ENCODE peak calls at places on chromosomes 1 and 21, in four cellular contexts. One of them, this sample, is unnamed.

GRCh38 chr21:43209575-43210453 is 41.0 kb downstream of the CRYAA start:
- DNase-seq in breast epithelium: peak; percentile 19
- DNase-seq in adrenal gland: peak; percentile 97
- DNase-seq in hepatocyte: peak; percentile 82
- DNase-seq in this sample: no peak

GRCh38 chr1:161390559-161390858 is 22.8 kb upstream of the CFAP126 start:
- DNase-seq in breast epithelium: no peak
- DNase-seq in adrenal gland: no peak
- DNase-seq in hepatocyte: no peak
- DNase-seq in this sample: no peak

GRCh38 chr1:197868751-197869501 is 33.5 kb upstream of the C1orf53 start:
- DNase-seq in breast epithelium: no peak
- DNase-seq in adrenal gland: peak; percentile 60
- DNase-seq in hepatocyte: peak; percentile 49
- DNase-seq in this sample: no peak

GRCh38 chr1:3501856-3502665 is 47.6 kb downstream of the ARHGEF16 start:
- DNase-seq in breast epithelium: peak; percentile 73
- DNase-seq in adrenal gland: peak; percentile 32
- DNase-seq in hepatocyte: peak; percentile 80
- DNase-seq in this sample: peak; percentile 63

GRCh38 chr21:31614705-31615104 is 44.8 kb upstream of the SOD1 start:
- DNase-seq in breast epithelium: no peak
- DNase-seq in adrenal gland: no peak
- DNase-seq in hepatocyte: no peak
- DNase-seq in this sample: no peak

GRCh38 chr1:233389169-233389568 is 61.6 kb downstream of the MAP3K21 start:
- DNase-seq in breast epithelium: no peak
- DNase-seq in adrenal gland: no peak
- DNase-seq in hepatocyte: no peak
- DNase-seq in this sample: no peak

GRCh38 chr1:184416476-184416875 is 29.6 kb downstream of the C1orf21 start:
- DNase-seq in breast epithelium: no peak
- DNase-seq in adrenal gland: no peak
- DNase-seq in hepatocyte: no peak
- DNase-seq in this sample: no peak

GRCh38 chr1:155514582-155515187 is 47.9 kb downstream of the ASH1L start:
- DNase-seq in breast epithelium: no peak
- DNase-seq in adrenal gland: peak; percentile 29
- DNase-seq in hepatocyte: no peak
- DNase-seq in this sample: no peak

GRCh38 chr1:217138173-217138838 is 415.1 kb upstream of the ESRRG start:
- DNase-seq in breast epithelium: no peak
- DNase-seq in adrenal gland: no peak
- DNase-seq in hepatocyte: no peak
- DNase-seq in this sample: no peak
- H3K4me1 ChIP-seq in breast epithelium: no peaks in the 10 kb centered on the region
- H3K4me1 ChIP-seq in adrenal gland: peaks cover 5% of the 10 kb centered on the region
- H3K4me1 ChIP-seq in hepatocyte: peaks cover 21% of the 10 kb centered on the region
- H3K4me1 ChIP-seq in this sample: no peaks in the 10 kb centered on the region

GRCh38 chr1:64893921-64894320 is 72.4 kb downstream of the JAK1 start:
- DNase-seq in breast epithelium: no peak
- DNase-seq in adrenal gland: no peak
- DNase-seq in hepatocyte: no peak
- DNase-seq in this sample: no peak

GRCh38 chr1:64891440-64891815 is 74.9 kb downstream of the JAK1 start:
- DNase-seq in breast epithelium: no peak
- DNase-seq in adrenal gland: no peak
- DNase-seq in hepatocyte: no peak
- DNase-seq in this sample: no peak

GRCh38 chr1:64894438-64895196 is 71.7 kb downstream of the JAK1 start:
- DNase-seq in breast epithelium: no peak
- DNase-seq in adrenal gland: peak; percentile 28
- DNase-seq in hepatocyte: no peak
- DNase-seq in this sample: peak; percentile 28

GRCh38 chr1:64890699-64891439 is 75.5 kb downstream of the JAK1 start:
- DNase-seq in breast epithelium: no peak
- DNase-seq in adrenal gland: no peak
- DNase-seq in hepatocyte: no peak
- DNase-seq in this sample: no peak

GRCh38 chr1:64892576-64893573 is 73.5 kb downstream of the JAK1 start:
- DNase-seq in breast epithelium: no peak
- DNase-seq in adrenal gland: no peak
- DNase-seq in hepatocyte: no peak
- DNase-seq in this sample: no peak
- H3K4me1 ChIP-seq in breast epithelium: peaks cover 11% of the 10 kb centered on the region
- H3K4me1 ChIP-seq in adrenal gland: peaks cover 84% of the 10 kb centered on the region
- H3K4me1 ChIP-seq in hepatocyte: peaks cover 23% of the 10 kb centered on the region
- H3K4me1 ChIP-seq in this sample: peaks cover 97% of the 10 kb centered on the region

GRCh38 chr1:109896681-109897080 is 14.0 kb upstream of the CSF1 start:
- DNase-seq in breast epithelium: no peak
- DNase-seq in adrenal gland: no peak
- DNase-seq in hepatocyte: no peak
- DNase-seq in this sample: no peak

GRCh38 chr1:109897244-109897955 is 13.2 kb upstream of the CSF1 start:
- DNase-seq in breast epithelium: no peak
- DNase-seq in adrenal gland: no peak
- DNase-seq in hepatocyte: no peak
- DNase-seq in this sample: no peak

GRCh38 chr1:109898842-109899241 is 11.8 kb upstream of the CSF1 start:
- DNase-seq in breast epithelium: no peak
- DNase-seq in adrenal gland: no peak
- DNase-seq in hepatocyte: no peak
- DNase-seq in this sample: no peak

GRCh38 chr1:109894823-109895719 is 15.6 kb upstream of the CSF1 start:
- DNase-seq in breast epithelium: no peak
- DNase-seq in adrenal gland: no peak
- DNase-seq in hepatocyte: no peak
- DNase-seq in this sample: no peak

DNA sequence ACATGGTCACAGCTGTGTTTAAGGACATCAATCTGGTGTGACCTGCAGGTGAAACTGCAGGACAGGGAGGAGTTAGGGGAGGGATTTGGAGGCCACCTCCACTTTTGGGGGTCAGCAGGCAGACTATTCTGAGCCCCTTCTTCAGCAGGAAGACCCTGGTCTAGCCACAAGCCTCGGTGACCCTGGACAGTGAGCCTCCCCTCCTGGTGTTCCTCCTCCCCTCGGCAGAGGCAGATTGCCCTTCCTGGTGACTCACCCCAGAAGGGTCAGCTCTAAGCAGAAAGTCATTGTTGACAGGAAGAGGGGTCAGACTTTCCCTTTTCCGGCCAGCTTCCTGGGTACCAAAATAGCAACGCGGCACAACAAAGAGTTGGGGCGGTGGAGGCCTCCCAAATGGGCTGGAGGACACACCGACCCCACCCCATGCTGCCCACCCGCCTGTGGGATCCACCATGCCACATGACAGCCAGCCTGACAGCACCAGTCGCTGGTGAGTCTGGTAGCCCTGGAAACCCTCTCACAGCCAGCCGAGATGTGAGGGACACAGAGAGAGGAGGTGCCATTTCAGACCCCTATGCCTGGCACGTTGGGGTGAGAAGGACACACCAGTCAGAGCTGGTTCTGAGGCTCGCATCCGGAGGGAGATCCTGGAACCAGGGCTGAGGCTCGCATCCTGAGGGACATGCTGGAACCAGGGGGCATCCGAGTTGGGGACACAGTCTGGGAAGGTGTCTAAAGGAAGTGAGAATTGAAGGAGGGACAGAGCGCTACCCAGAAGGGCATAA is 14.7 kb upstream of the CSF1 start:
- DNase-seq in breast epithelium: no peak
- DNase-seq in adrenal gland: peak; percentile 66
- DNase-seq in hepatocyte: no peak
- DNase-seq in this sample: no peak
- H3K4me1 ChIP-seq in breast epithelium: no peaks in the 10 kb centered on the region
- H3K4me1 ChIP-seq in adrenal gland: peaks cover 13% of the 10 kb centered on the region
- H3K4me1 ChIP-seq in hepatocyte: no peaks in the 10 kb centered on the region
- H3K4me1 ChIP-seq in this sample: peaks cover 7% of the 10 kb centered on the region

GRCh38 chr1:9309991-9310390 is 17.3 kb downstream of the SPSB1 start:
- DNase-seq in breast epithelium: no peak
- DNase-seq in adrenal gland: no peak
- DNase-seq in hepatocyte: no peak
- DNase-seq in this sample: no peak
- H3K4me1 ChIP-seq in breast epithelium: no peaks in the 10 kb centered on the region
- H3K4me1 ChIP-seq in adrenal gland: no peaks in the 10 kb centered on the region
- H3K4me1 ChIP-seq in hepatocyte: peaks cover 17% of the 10 kb centered on the region
- H3K4me1 ChIP-seq in this sample: peaks cover 14% of the 10 kb centered on the region

This sample was measured in gastrocnemius medialis.